ENCODE peak calls at places on chromosome 21, in ten cellular contexts. K, G, C, D, Q, L, E, M, R and P are unnamed samples.
A peak's percentile ranks its signal among the peaks of the same experiment; 100 is the strongest.

GRCh38 chr21:41703857-41704501 is 62.9 kb downstream of the RIPK4 start:
- ATAC-seq in K (no peak), G (no peak), C (no peak), D (no peak), Q (no peak), L (peak; percentile 69), E (no peak), M (no peak), R (no peak), P (no peak)

GRCh38 chr21:26124896-26125295 is 45.7 kb downstream of the APP start:
- ATAC-seq in K (no peak), G (peak; percentile 41), C (peak; percentile 43), D (peak; percentile 27), Q (no peak), L (peak; percentile 75), E (no peak), M (no peak), R (no peak), P (no peak)

GRCh38 chr21:42695324-42696025 is 42.1 kb downstream of the PDE9A start:
- ATAC-seq in K (no peak), G (peak; percentile 57), C (peak; percentile 67), D (peak; percentile 77), Q (no peak), L (no peak), E (no peak), M (no peak), R (no peak), P (no peak)

GRCh38 chr21:44828362-44829056 is 10.6 kb upstream of the SUMO3 start:
- ATAC-seq in K (no peak), G (no peak), C (no peak), D (no peak), Q (no peak), L (no peak), E (no peak), M (no peak), R (no peak), P (no peak)

GRCh38 chr21:32524010-32524719 is 61.2 kb downstream of the TCP10L start:
- ATAC-seq in K (no peak), G (peak; percentile 28), C (peak; percentile 71), D (peak; percentile 62), Q (no peak), L (no peak), E (no peak), M (no peak), R (no peak), P (no peak)

GRCh38 chr21:46084709-46085108 is 13.2 kb upstream of the COL6A2 start:
- ATAC-seq in K (no peak), G (no peak), C (no peak), D (no peak), Q (no peak), L (no peak), E (no peak), M (no peak), R (peak; percentile 43), P (no peak)

GRCh38 chr21:17709266-17709611 is 96.5 kb upstream of the BTG3 start:
- ATAC-seq in K (peak; percentile 99), G (no peak), C (no peak), D (no peak), Q (peak; percentile 96), L (no peak), E (peak; percentile 93), M (no peak), R (no peak), P (peak; percentile 86)

GRCh38 chr21:43881283-43881682 is 16.3 kb downstream of the AGPAT3 start:
- ATAC-seq in K (peak; percentile 74), G (no peak), C (no peak), D (no peak), Q (peak; percentile 71), L (no peak), E (peak; percentile 55), M (no peak), R (no peak), P (no peak)

GRCh38 chr21:44000360-44000759 is 11.7 kb upstream of the TRAPPC10 start:
- ATAC-seq in K (no peak), G (no peak), C (no peak), D (no peak), Q (no peak), L (no peak), E (no peak), M (no peak), R (no peak), P (no peak)

GRCh38 chr21:16956824-16957223 is 556.0 kb upstream of the CXADR start:
- ATAC-seq in K (no peak), G (no peak), C (no peak), D (no peak), Q (no peak), L (no peak), E (no peak), M (no peak), R (no peak), P (no peak)

GRCh38 chr21:46443910-46444309 is 14.8 kb upstream of the DIP2A start:
- ATAC-seq in K (no peak), G (peak; percentile 86), C (peak; percentile 91), D (peak; percentile 95), Q (no peak), L (no peak), E (no peak), M (no peak), R (no peak), P (no peak)

GRCh38 chr21:44853601-44854390 is 19.7 kb downstream of the PTTG1IP start:
- ATAC-seq in K (no peak), G (peak; percentile 60), C (peak; percentile 77), D (peak; percentile 75), Q (no peak), L (no peak), E (no peak), M (no peak), R (peak; percentile 42), P (no peak)

GRCh38 chr21:36990508-36991205 is 15.8 kb upstream of the RIPPLY3 start:
- ATAC-seq in K (no peak), G (no peak), C (no peak), D (no peak), Q (no peak), L (no peak), E (no peak), M (no peak), R (no peak), P (no peak)

GRCh38 chr21:42245348-42246185 is 26.6 kb downstream of the ABCG1 start:
- ATAC-seq in K (no peak), G (no peak), C (peak; percentile 58), D (peak; percentile 36), Q (no peak), L (no peak), E (no peak), M (no peak), R (no peak), P (no peak)

GRCh38 chr21:31273278-31273677 is 70.8 kb downstream of the TIAM1 start:
- ATAC-seq in K (peak; percentile 93), G (no peak), C (no peak), D (no peak), Q (peak; percentile 99), L (no peak), E (no peak), M (no peak), R (no peak), P (no peak)

GRCh38 chr21:43727571-43728466 is 8.9 kb downstream of the PDXK start:
- ATAC-seq in K (no peak), G (peak; percentile 28), C (peak; percentile 34), D (peak; percentile 33), Q (no peak), L (peak; percentile 3), E (no peak), M (no peak), R (peak; percentile 65), P (peak; percentile 21)

GRCh38 chr21:36171741-36172331 is 15.2 kb downstream of the DOP1B start:
- ATAC-seq in K (no peak), G (peak; percentile 59), C (peak; percentile 87), D (peak; percentile 88), Q (no peak), L (no peak), E (no peak), M (no peak), R (no peak), P (no peak)

GRCh38 chr21:20592482-20592881 is 405.7 kb upstream of the NCAM2 start:
- ATAC-seq in K (no peak), G (no peak), C (no peak), D (no peak), Q (no peak), L (no peak), E (no peak), M (no peak), R (no peak), P (no peak)

GRCh38 chr21:31213787-31214186 is 130.3 kb downstream of the TIAM1 start:
- ATAC-seq in K (no peak), G (no peak), C (no peak), D (no peak), Q (no peak), L (no peak), E (no peak), M (no peak), R (peak; percentile 63), P (no peak)

GRCh38 chr21:34531399-34531798 is 19.4 kb upstream of the KCNE1 start:
- ATAC-seq in K (no peak), G (peak; percentile 16), C (peak; percentile 43), D (peak; percentile 43), Q (no peak), L (no peak), E (no peak), M (no peak), R (no peak), P (no peak)

GRCh38 chr21:15204887-15205286 is 140.1 kb upstream of the NRIP1 start:
- ATAC-seq in K (no peak), G (peak; percentile 95), C (peak; percentile 96), D (peak; percentile 97), Q (no peak), L (no peak), E (no peak), M (no peak), R (no peak), P (no peak)

GRCh38 chr21:33036430-33037162 is 10.9 kb downstream of the OLIG2 start:
- ATAC-seq in K (peak; percentile 72), G (peak; percentile 19), C (peak; percentile 73), D (peak; percentile 72), Q (peak; percentile 93), L (no peak), E (peak; percentile 93), M (no peak), R (peak; percentile 74), P (no peak)

GRCh38 chr21:26684866-26685265 is 111.8 kb upstream of the CYYR1 start:
- ATAC-seq in K (no peak), G (no peak), C (no peak), D (no peak), Q (no peak), L (no peak), E (no peak), M (no peak), R (peak; percentile 65), P (no peak)

GRCh38 chr21:25934771-25935224 is 200.0 kb downstream of the GABPA start:
- ATAC-seq in K (peak; percentile 85), G (peak; percentile 89), C (peak; percentile 95), D (peak; percentile 96), Q (peak; percentile 97), L (peak; percentile 98), E (peak; percentile 49), M (no peak), R (peak; percentile 95), P (peak; percentile 39)

GRCh38 chr21:37385179-37385765 is 18.7 kb downstream of the DYRK1A start:
- ATAC-seq in K (peak; percentile 27), G (no peak), C (no peak), D (no peak), Q (peak; percentile 19), L (no peak), E (no peak), M (no peak), R (no peak), P (no peak)

GRCh38 chr21:45219517-45219916 is 68.2 kb downstream of the POFUT2 start:
- ATAC-seq in K (no peak), G (no peak), C (no peak), D (no peak), Q (no peak), L (no peak), E (no peak), M (no peak), R (no peak), P (no peak)